ENCODE peak calls at places on chromosome 10, in five cellular contexts. E is CD8-positive, alpha-beta T cell; S is A549; C is neuronal stem cell; P is hepatocyte. J is an unnamed sample.
A peak's percentile ranks its signal among the peaks of the same experiment; 100 is the strongest.

GRCh38 chr10:77006836-77007511 is 630.6 kb downstream of the KCNMA1 start:
- DNase-seq in P (no peak), E (no peak), C (no peak), S (no peak), J (no peak)

GRCh38 chr10:121753726-121754476 is 155.7 kb upstream of the FGFR2 start:
- DNase-seq in E (no peak), C (no peak), P (no peak), S (no peak), J (no peak)

GRCh38 chr10:61487506-61487905 is 34.3 kb upstream of the TMEM26 start:
- DNase-seq in C (no peak), P (no peak), E (no peak), S (no peak), J (no peak)

GRCh38 chr10:26738354-26738753 is 40.9 kb downstream of the PDSS1 start:
- DNase-seq in P (peak; percentile 31), C (no peak), E (no peak), S (no peak), J (no peak)

GRCh38 chr10:614772-615582 is 74.5 kb downstream of the DIP2C start:
- DNase-seq in E (no peak), C (no peak), S (no peak), P (no peak), J (peak; percentile 76)

GRCh38 chr10:6401562-6402348 is 178.3 kb downstream of the PRKCQ start:
- DNase-seq in E (peak; percentile 74), C (peak; percentile 76), P (peak; percentile 93), S (peak; percentile 97), J (peak; percentile 64)

GRCh38 chr10:75038335-75038734 is 73.1 kb upstream of the SAMD8 start:
- DNase-seq in E (peak; percentile 36), S (no peak), P (no peak), C (no peak), J (no peak)

GRCh38 chr10:45612741-45613140 is 59.8 kb downstream of the ZFAND4 start:
- DNase-seq in S (no peak), P (no peak), C (no peak), E (no peak), J (no peak)

GRCh38 chr10:52539463-52539862 is 225.4 kb downstream of the DKK1 start:
- DNase-seq in C (no peak), P (no peak), E (no peak), S (peak; percentile 3), J (no peak)

GRCh38 chr10:90504172-90504571 is 353.7 kb downstream of the HTR7 start:
- DNase-seq in E (no peak), C (no peak), S (no peak), P (no peak), J (no peak)

GRCh38 chr10:57891201-57892006 is 376.3 kb downstream of the IPMK start:
- DNase-seq in S (no peak), P (peak; percentile 15), E (no peak), C (no peak), J (no peak)

GRCh38 chr10:42864575-42864974 is 82.0 kb downstream of the BMS1 start:
- DNase-seq in S (no peak), P (no peak), C (no peak), E (peak; percentile 19), J (no peak)

GRCh38 chr10:132779850-132780249 is 6.1 kb downstream of the NKX6-2 start:
- DNase-seq in P (no peak), C (no peak), S (no peak), E (no peak), J (no peak)

GRCh38 chr10:7836571-7836970 is 18.3 kb downstream of the TAF3 start:
- DNase-seq in C (no peak), E (no peak), P (no peak), S (no peak), J (no peak)

GRCh38 chr10:27383595-27384542 is 120.2 kb upstream of the RAB18 start:
- DNase-seq in C (no peak), E (no peak), P (no peak), S (peak; percentile 13), J (no peak)

GRCh38 chr10:18312385-18313145 is 172.3 kb downstream of the CACNB2 start:
- DNase-seq in S (peak; percentile 52), C (no peak), E (no peak), P (peak; percentile 63), J (no peak)

DNA sequence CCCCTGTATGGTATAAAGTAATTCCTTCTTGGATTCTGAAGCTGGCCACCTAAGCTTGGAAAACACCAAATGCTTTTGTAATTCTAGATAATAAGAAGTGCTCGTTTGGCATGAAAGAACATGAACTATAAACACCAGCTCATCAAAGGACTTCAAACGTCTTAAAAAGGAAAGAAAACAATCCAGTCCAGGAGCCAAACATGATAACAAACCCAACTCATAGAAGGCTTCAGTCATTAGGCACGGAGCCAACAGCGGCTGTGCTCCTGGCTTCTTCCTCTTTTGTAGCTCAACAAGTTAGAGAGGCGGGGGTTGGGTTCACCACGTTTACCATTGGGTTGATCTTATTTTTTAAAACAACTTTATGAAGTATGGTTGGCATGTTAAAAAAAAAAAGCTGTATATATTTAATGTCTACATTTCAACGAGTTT is 56.4 kb upstream of the ECHDC3 start:
- DNase-seq in S (no peak), E (peak; percentile 73), C (no peak), P (peak; percentile 46), J (no peak)
- H3K27ac ChIP-seq in S (no peak overlapping the region), E (no peak overlapping the region), C (no peak overlapping the region), P (peak overlapping the region; percentile 71), J (no peak overlapping the region)

GRCh38 chr10:99528256-99528866 is 4.4 kb upstream of the NKX2-3 start:
- DNase-seq in P (no peak), E (no peak), C (no peak), S (no peak), J (no peak)

GRCh38 chr10:99527526-99528255 is 5.1 kb upstream of the NKX2-3 start:
- DNase-seq in C (no peak), E (no peak), P (no peak), S (no peak), J (no peak)

GRCh38 chr10:99525897-99526296 is 6.8 kb upstream of the NKX2-3 start:
- DNase-seq in S (no peak), C (no peak), E (no peak), P (no peak), J (no peak)

GRCh38 chr10:99528867-99529285 is 3.9 kb upstream of the NKX2-3 start:
- DNase-seq in E (no peak), C (no peak), S (no peak), P (no peak), J (no peak)

GRCh38 chr10:99526861-99527504 is 5.8 kb upstream of the NKX2-3 start:
- DNase-seq in E (no peak), S (no peak), C (no peak), P (no peak), J (no peak)
- H3K27ac ChIP-seq in E (no peak overlapping the region), S (no peak overlapping the region), C (no peak overlapping the region), P (no peak overlapping the region), J (no peak overlapping the region)

GRCh38 chr10:14185501-14186045 is 145.2 kb downstream of the FRMD4A start:
- DNase-seq in P (no peak), E (no peak), C (peak; percentile 62), S (no peak), J (no peak)

GRCh38 chr10:14186245-14186644 is 144.5 kb downstream of the FRMD4A start:
- DNase-seq in P (no peak), S (no peak), C (no peak), E (no peak), J (no peak)

GRCh38 chr10:14181197-14181936 is 149.4 kb downstream of the FRMD4A start:
- DNase-seq in P (no peak), E (no peak), C (no peak), S (no peak), J (no peak)

GRCh38 chr10:14182781-14183180 is 147.9 kb downstream of the FRMD4A start:
- DNase-seq in C (no peak), P (no peak), S (no peak), E (no peak), J (no peak)

GRCh38 chr10:14184841-14185500 is 145.8 kb downstream of the FRMD4A start:
- DNase-seq in S (no peak), P (no peak), E (no peak), C (peak; percentile 40), J (no peak)
- H3K27ac ChIP-seq in S (no peak overlapping the region), P (no peak overlapping the region), E (peak overlapping the region; percentile 30), C (no peak overlapping the region), J (peak overlapping the region; percentile 22)

DNA sequence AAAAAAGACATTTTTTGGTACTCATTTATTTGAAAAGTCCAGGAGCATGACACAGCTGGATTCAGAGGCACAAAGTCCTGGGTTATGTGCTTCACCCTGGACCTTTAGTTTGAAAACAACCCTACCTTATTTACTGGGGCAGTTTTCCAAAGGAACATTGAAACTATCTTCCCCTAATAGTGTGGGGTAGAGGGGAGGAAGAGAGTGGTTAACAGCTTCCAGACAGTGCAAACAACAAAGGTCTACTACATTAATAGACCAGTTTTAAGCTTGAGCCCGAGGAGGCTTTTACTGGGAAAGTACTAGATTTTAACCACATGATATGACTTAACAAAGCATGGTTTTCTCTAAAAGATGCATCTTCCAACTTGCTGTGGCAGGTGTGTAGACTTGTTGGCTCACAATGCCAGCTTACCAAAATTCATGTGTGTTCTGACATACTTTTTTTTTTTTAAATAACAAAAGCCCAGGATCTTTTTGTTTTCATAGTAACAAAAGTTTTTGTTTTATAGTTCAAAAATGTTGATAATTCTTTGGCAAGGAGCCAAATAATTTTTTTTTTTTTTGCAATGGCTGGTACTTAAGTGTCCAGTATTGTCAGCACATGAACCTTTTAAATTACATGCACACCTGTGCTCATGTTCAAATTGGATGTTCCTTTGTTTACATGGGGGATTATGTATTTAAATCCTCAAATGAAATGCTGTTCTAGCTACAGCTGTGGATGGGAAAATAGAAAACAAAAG is 1.8 kb downstream of the GSTO1 start:
- DNase-seq in P (no peak), E (no peak), C (no peak), S (no peak), J (no peak)
- H3K27ac ChIP-seq in P (peak overlapping the region; percentile 97), E (peak overlapping the region; percentile 25), C (no peak overlapping the region), S (peak overlapping the region; percentile 99), J (peak overlapping the region; percentile 96)